ENCODE peak calls at places on chromosomes 11 and 22, in five cellular contexts. X, J, P, G and Y are unnamed samples.

GRCh38 chr22:20093437-20093836 is 13.4 kb downstream of the DGCR8 start:
- ATAC-seq in P (no peak), G (no peak), J (peak; percentile 30), X (no peak), Y (no peak)

GRCh38 chr11:95256204-95256819 is 25.3 kb upstream of the SESN3 start:
- ATAC-seq in J (no peak), G (no peak), P (no peak), X (peak; percentile 27), Y (no peak)

GRCh38 chr11:110434952-110435779 is 5.4 kb downstream of the FDX1 start:
- ATAC-seq in P (peak; percentile 59), G (peak; percentile 23), X (no peak), J (no peak), Y (no peak)

GRCh38 chr11:19789840-19790710 is 77.4 kb downstream of the NAV2 start:
- ATAC-seq in P (no peak), X (no peak), G (no peak), J (no peak), Y (peak; percentile 32)

GRCh38 chr11:1119282-1120146 is 38.2 kb upstream of the MUC5AC start:
- ATAC-seq in J (no peak), X (no peak), G (no peak), P (no peak), Y (no peak)

GRCh38 chr22:19525116-19525660 is 978 bp upstream of the CLDN5 start:
- ATAC-seq in J (peak; percentile 6), G (no peak), X (peak; percentile 26), P (no peak), Y (no peak)

GRCh38 chr11:6992457-6993431 is 27.4 kb downstream of the ZNF214 start:
- ATAC-seq in X (no peak), P (peak; percentile 40), G (no peak), J (no peak), Y (peak; percentile 67)

GRCh38 chr11:3683039-3683438 is 11.9 kb upstream of the CHRNA10 start:
- ATAC-seq in X (no peak), G (no peak), J (no peak), P (no peak), Y (no peak)

GRCh38 chr22:20968281-20968977 is 1.4 kb downstream of the AIFM3 start:
- ATAC-seq in J (no peak), G (peak; percentile 4), X (no peak), P (no peak), Y (no peak)

GRCh38 chr11:100876826-100877545 is 189.9 kb downstream of the ARHGAP42 start:
- ATAC-seq in P (no peak), G (peak; percentile 44), J (no peak), X (no peak), Y (no peak)

GRCh38 chr11:76656571-76657081 is 13.9 kb downstream of the LRRC32 start:
- ATAC-seq in G (peak; percentile 18), X (no peak), P (no peak), J (no peak), Y (no peak)

GRCh38 chr22:39254122-39254521 is 9.3 kb upstream of the PDGFB start:
- ATAC-seq in J (no peak), X (no peak), P (peak; percentile 5), G (no peak), Y (no peak)

GRCh38 chr11:123682976-123683375 is 28.6 kb upstream of the SCN3B start:
- ATAC-seq in J (no peak), G (no peak), X (no peak), P (no peak), Y (no peak)

GRCh38 chr22:29275819-29276565 is 7.9 kb downstream of the EWSR1 start:
- ATAC-seq in G (no peak), P (no peak), J (peak; percentile 48), X (no peak), Y (no peak)
- H3K27ac ChIP-seq in G (no peak overlapping the region), P (no peak overlapping the region), J (peak overlapping the region; percentile 53), X (no peak overlapping the region), Y (no peak overlapping the region)

DNA sequence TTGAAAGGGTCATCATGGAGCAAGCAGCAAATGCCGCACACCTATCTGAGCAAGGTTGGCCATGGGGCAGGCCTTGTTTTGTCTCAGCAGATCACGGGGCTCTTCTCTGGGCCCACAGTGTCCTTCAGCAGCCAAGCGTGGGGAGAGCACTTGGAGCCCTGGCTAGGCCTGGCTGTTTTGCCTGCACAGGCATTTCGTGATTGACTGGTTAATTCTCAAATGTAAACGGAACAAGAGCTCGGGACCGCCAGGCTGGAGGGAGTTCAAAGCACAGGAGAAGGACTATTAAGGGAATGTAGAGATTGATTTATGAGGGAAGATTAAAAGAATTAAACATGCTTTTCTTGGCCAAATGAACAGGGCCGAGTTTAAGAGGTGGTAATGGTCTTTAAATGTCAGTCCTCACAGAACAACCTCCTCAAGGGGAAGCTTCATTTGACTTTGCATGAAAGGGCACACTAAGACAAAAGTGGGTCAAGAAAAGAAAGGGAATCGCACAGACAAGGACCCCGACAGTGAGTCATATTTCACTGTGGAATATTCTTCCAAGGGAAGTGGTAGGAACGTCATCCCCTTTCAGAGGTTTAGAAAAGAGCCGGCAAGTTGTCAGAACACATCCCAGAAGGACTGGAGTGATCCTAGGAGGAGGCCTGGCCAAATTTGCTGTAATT is 20.7 kb downstream of the SPON1 start:
- ATAC-seq in X (no peak), J (no peak), G (no peak), P (no peak), Y (peak; percentile 92)
- TF ChIP-seq POLR2AphosphoS5 in X (no peak), J (no peak), G (no peak), P (no peak), Y (peak; percentile 90)

DNA sequence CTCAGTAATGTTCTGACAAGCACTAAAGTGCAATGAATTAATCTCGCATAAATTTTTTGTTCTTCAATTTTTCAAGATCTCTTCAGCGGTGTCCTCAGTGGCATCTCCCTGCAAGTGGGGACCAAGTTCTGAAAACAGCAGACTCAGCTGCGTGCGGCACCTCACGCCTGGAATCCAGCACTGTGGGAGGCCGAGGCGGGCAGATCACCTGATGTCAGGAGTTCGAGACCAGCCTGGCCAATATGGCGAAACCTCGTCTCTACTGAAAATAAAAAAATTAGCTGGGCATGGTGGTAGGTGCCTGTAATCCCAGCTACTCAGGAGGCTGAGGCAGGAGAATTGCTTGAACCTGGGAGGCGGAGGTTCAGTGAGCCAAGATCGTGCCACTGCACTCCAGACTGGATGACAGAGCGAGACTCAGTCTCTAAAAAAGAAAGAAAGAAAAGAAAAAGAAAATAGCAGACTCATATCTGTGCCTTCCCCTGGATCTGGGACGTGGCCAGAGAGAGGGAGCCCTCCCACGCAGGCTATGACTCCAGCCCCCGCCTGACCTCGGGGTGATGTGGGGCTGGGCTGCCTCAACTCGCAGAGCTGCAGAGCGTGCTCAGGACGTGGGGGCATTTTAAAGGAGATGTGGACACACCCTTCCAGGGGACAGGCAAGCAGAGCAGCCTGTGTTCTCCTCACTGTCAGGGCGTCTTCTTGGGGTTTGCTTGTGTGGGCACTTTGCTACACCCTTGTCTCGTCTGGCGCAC is 346.6 kb downstream of the BRD1 start:
- ATAC-seq in J (no peak), P (no peak), X (peak; percentile 23), G (peak; percentile 41), Y (no peak)
- H3K27ac ChIP-seq in J (no peak overlapping the region), P (no peak overlapping the region), X (no peak overlapping the region), G (no peak overlapping the region), Y (no peak overlapping the region)

DNA sequence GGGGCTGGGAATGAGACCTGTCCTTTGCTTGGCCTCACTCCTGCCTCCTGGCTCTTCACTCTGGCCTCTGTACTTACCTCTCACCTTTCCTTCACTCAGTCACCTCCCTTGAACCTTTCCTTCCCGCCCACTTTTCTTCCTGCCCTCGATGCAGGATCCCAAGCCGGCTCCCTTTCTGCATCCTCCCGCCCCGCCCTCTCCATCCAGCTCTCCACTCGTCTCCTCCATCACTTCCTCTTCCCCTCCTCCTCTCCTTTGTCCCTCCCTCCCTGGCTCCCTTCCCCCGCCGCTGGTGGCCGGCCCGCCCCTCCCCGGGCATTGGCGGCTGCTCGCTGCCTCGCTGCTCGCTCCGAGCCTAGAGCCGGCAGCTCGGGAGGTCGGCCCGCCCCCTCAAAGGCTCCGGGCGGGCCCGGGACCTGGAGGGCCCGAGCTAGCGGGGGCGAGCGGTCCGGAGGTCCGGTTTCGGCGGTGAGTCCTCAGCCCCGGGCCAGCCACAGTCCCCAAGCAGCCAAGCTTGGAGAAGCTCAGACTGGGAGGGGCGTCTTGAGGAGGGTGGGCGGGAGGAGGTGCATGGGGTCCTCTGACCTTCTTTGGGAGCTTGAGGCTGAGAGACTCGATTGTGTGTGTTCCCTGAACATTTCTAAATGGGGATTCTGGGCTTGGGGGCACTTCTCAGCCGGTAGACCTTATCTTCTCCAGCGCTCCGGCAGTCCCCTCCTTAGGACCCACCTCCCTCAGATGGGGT is 13.8 kb downstream of the PHLDB1 start:
- ATAC-seq in X (peak; percentile 47), P (peak; percentile 79), G (peak; percentile 83), J (peak; percentile 80), Y (peak; percentile 82)
- TF ChIP-seq POLR2AphosphoS5 in X (peak; percentile 38), P (peak; percentile 27), G (peak; percentile 75), J (peak; percentile 9), Y (peak; percentile 22)